ENCODE peak calls at places on chromosomes 4 and X, in five cellular contexts. One of them, this sample, is unnamed.

GRCh38 chr4:76513517-76513916 is 78.5 kb downstream of the SHROOM3 start:
- DNase-seq in body of pancreas: no peak
- DNase-seq in GM12864: no peak
- DNase-seq in left ventricle myocardium inferior: no peak
- DNase-seq in cardiac muscle cell: no peak
- DNase-seq in this sample: no peak

GRCh38 chrX:10124506-10125247 is 32.1 kb upstream of the CLCN4 start:
- DNase-seq in body of pancreas: no peak
- DNase-seq in GM12864: no peak
- DNase-seq in left ventricle myocardium inferior: no peak
- DNase-seq in cardiac muscle cell: no peak
- DNase-seq in this sample: no peak

GRCh38 chrX:41688835-41689234 is at the start of gene GPR34:
- DNase-seq in body of pancreas: no peak
- DNase-seq in GM12864: no peak
- DNase-seq in left ventricle myocardium inferior: no peak
- DNase-seq in cardiac muscle cell: no peak
- DNase-seq in this sample: no peak

GRCh38 chr4:181569553-181569952 is 673.6 kb upstream of the TENM3 start:
- DNase-seq in body of pancreas: no peak
- DNase-seq in GM12864: no peak
- DNase-seq in left ventricle myocardium inferior: no peak
- DNase-seq in cardiac muscle cell: peak; percentile 49
- DNase-seq in this sample: peak; percentile 26

GRCh38 chr4:127732623-127733199 is 2.5 kb downstream of the SLC25A31 start:
- DNase-seq in body of pancreas: no peak
- DNase-seq in GM12864: peak; percentile 3
- DNase-seq in left ventricle myocardium inferior: no peak
- DNase-seq in cardiac muscle cell: peak; percentile 52
- DNase-seq in this sample: peak; percentile 76

GRCh38 chrX:118047446-118048186 is 69.0 kb downstream of the KLHL13 start:
- DNase-seq in body of pancreas: no peak
- DNase-seq in GM12864: no peak
- DNase-seq in left ventricle myocardium inferior: no peak
- DNase-seq in cardiac muscle cell: no peak
- DNase-seq in this sample: no peak

GRCh38 chr4:8270912-8271815 is 1.6 kb downstream of the HTRA3 start:
- DNase-seq in body of pancreas: no peak
- DNase-seq in GM12864: no peak
- DNase-seq in left ventricle myocardium inferior: no peak
- DNase-seq in cardiac muscle cell: no peak
- DNase-seq in this sample: no peak

GRCh38 chr4:183173580-183174526 is 74.8 kb downstream of the WWC2 start:
- DNase-seq in body of pancreas: no peak
- DNase-seq in GM12864: no peak
- DNase-seq in left ventricle myocardium inferior: no peak
- DNase-seq in cardiac muscle cell: no peak
- DNase-seq in this sample: no peak

GRCh38 chr4:88522702-88523324 is 763 bp downstream of the PYURF start:
- DNase-seq in body of pancreas: peak; percentile 58
- DNase-seq in GM12864: no peak
- DNase-seq in left ventricle myocardium inferior: peak; percentile 26
- DNase-seq in cardiac muscle cell: peak; percentile 41
- DNase-seq in this sample: peak; percentile 35

DNA sequence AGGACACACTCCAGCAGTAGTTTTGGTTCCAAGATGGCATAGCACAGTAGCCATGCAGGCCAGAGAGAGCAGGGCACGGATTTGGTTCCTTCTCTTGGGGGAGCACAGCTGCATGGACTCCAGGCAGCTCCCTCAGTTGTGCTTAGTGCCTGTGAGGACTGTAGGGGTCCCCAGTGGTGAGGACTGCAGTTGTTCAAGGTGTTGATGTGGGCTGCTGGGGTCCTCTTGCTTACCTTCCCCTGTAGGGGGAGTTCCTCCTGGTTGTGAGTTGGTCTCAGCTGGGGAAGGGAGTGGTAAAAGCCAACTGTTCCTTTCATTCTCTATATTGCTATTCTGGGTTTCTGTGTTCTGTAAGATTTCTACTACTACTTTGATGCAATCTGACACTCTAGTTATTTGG is 606.5 kb downstream of the MAGEB5 start:
- DNase-seq in body of pancreas: no peak
- DNase-seq in GM12864: no peak
- DNase-seq in left ventricle myocardium inferior: no peak
- DNase-seq in cardiac muscle cell: no peak
- DNase-seq in this sample: no peak
- TF ChIP-seq CTCF in body of pancreas: no peak
- TF ChIP-seq CTCF in GM12864: no peak
- TF ChIP-seq CTCF in left ventricle myocardium inferior: no peak
- TF ChIP-seq CTCF in cardiac muscle cell: no peak
- TF ChIP-seq CTCF in this sample: no peak

GRCh38 chrX:15915959-15916703 is 61.5 kb upstream of the AP1S2 start:
- DNase-seq in body of pancreas: no peak
- DNase-seq in GM12864: no peak
- DNase-seq in left ventricle myocardium inferior: no peak
- DNase-seq in cardiac muscle cell: no peak
- DNase-seq in this sample: no peak
- TF ChIP-seq CTCF in body of pancreas: no peak
- TF ChIP-seq CTCF in GM12864: no peak
- TF ChIP-seq CTCF in left ventricle myocardium inferior: no peak
- TF ChIP-seq CTCF in cardiac muscle cell: no peak
- TF ChIP-seq CTCF in this sample: no peak

GRCh38 chrX:39249999-39250398 is 448.7 kb downstream of the MID1IP1 start:
- DNase-seq in body of pancreas: no peak
- DNase-seq in GM12864: no peak
- DNase-seq in left ventricle myocardium inferior: no peak
- DNase-seq in cardiac muscle cell: no peak
- DNase-seq in this sample: no peak
- TF ChIP-seq CTCF in body of pancreas: no peak
- TF ChIP-seq CTCF in GM12864: no peak
- TF ChIP-seq CTCF in left ventricle myocardium inferior: no peak
- TF ChIP-seq CTCF in cardiac muscle cell: no peak
- TF ChIP-seq CTCF in this sample: no peak

GRCh38 chrX:15931362-15931761 is 76.7 kb upstream of the AP1S2 start:
- DNase-seq in body of pancreas: no peak
- DNase-seq in GM12864: no peak
- DNase-seq in left ventricle myocardium inferior: no peak
- DNase-seq in cardiac muscle cell: no peak
- DNase-seq in this sample: no peak

GRCh38 chrX:15929231-15929630 is 74.6 kb upstream of the AP1S2 start:
- DNase-seq in body of pancreas: no peak
- DNase-seq in GM12864: no peak
- DNase-seq in left ventricle myocardium inferior: no peak
- DNase-seq in cardiac muscle cell: peak; percentile 44
- DNase-seq in this sample: no peak

GRCh38 chrX:15926622-15927021 is 72.0 kb upstream of the AP1S2 start:
- DNase-seq in body of pancreas: no peak
- DNase-seq in GM12864: no peak
- DNase-seq in left ventricle myocardium inferior: no peak
- DNase-seq in cardiac muscle cell: no peak
- DNase-seq in this sample: no peak

GRCh38 chrX:15930585-15930984 is 76.0 kb upstream of the AP1S2 start:
- DNase-seq in body of pancreas: no peak
- DNase-seq in GM12864: peak; percentile 13
- DNase-seq in left ventricle myocardium inferior: no peak
- DNase-seq in cardiac muscle cell: peak; percentile 29
- DNase-seq in this sample: peak; percentile 19
- TF ChIP-seq CTCF in body of pancreas: no peak
- TF ChIP-seq CTCF in GM12864: peak; percentile 16
- TF ChIP-seq CTCF in left ventricle myocardium inferior: peak; percentile 39
- TF ChIP-seq CTCF in cardiac muscle cell: peak; percentile 20
- TF ChIP-seq CTCF in this sample: no peak

DNA sequence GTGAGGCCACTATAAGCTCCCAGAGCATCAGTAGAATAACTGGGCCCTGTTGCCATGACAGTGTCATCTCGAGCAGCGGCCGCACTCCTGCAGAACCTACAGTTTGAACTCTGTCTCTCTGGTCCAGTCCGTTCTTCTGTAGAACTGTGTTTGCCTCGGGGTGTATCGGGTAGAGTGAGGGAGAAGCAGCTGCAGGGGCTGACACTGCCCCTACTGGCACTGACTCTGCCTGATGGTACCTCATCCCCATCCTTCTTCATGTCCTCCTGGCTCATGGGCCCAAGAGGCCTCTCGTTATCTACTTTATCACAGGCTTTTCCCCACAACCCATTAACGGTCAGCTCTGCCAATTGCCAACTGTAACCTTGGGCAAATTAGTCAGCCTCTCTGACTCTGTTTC is 96.5 kb downstream of the NPNT start:
- DNase-seq in body of pancreas: no peak
- DNase-seq in GM12864: no peak
- DNase-seq in left ventricle myocardium inferior: no peak
- DNase-seq in cardiac muscle cell: no peak
- DNase-seq in this sample: no peak
- TF ChIP-seq CTCF in body of pancreas: no peak
- TF ChIP-seq CTCF in GM12864: no peak
- TF ChIP-seq CTCF in left ventricle myocardium inferior: no peak
- TF ChIP-seq CTCF in cardiac muscle cell: no peak
- TF ChIP-seq CTCF in this sample: no peak

DNA sequence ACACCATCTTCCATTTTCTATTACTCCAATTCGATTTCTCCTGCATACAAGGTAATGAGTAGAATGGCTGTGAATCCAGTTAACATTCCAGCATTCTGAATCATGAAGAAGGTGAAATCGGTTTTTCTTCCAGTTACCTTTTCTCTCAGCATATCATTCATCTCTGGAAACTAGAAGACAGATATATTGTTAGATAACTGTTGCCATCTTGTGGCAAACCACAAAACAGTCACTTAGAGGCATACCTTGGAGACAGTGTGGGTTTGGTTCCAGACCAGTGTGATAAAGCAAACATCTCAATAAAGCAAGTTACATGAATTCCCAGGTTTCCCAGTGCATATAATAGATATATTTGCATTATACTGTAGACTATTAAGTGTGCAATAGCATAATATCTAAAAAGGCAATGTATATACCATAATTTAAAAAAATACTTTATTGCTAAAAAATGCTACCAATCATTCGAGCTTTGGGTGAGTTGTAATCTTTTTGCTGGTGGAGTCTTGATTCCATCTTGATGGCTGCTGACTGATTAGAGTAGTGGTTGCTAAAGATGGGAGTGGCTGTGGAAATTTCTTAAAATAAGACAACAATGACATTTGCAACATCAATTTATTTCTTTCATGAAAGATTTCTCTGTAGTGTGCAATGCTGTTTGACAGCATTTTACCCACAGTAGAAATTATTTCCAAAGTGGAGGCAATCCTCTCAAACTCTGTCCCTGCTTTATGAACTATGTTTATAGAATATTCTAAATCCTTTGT is 82.1 kb downstream of the SLC39A8 start:
- DNase-seq in body of pancreas: no peak
- DNase-seq in GM12864: peak; percentile 3
- DNase-seq in left ventricle myocardium inferior: no peak
- DNase-seq in cardiac muscle cell: peak; percentile 22
- DNase-seq in this sample: peak; percentile 39
- TF ChIP-seq CTCF in body of pancreas: peak; percentile 19
- TF ChIP-seq CTCF in GM12864: peak; percentile 37
- TF ChIP-seq CTCF in left ventricle myocardium inferior: peak; percentile 50
- TF ChIP-seq CTCF in cardiac muscle cell: peak; percentile 33
- TF ChIP-seq CTCF in this sample: peak; percentile 20

GRCh38 chr4:111806331-111806730 is 338.9 kb upstream of the FAM241A start:
- DNase-seq in body of pancreas: peak; percentile 8
- DNase-seq in GM12864: no peak
- DNase-seq in left ventricle myocardium inferior: no peak
- DNase-seq in cardiac muscle cell: peak; percentile 51
- DNase-seq in this sample: no peak
- TF ChIP-seq CTCF in body of pancreas: no peak
- TF ChIP-seq CTCF in GM12864: peak; percentile 20
- TF ChIP-seq CTCF in left ventricle myocardium inferior: no peak
- TF ChIP-seq CTCF in cardiac muscle cell: no peak
- TF ChIP-seq CTCF in this sample: no peak